ENCODE peak calls at places on chromosomes 4 and X, in four cellular contexts. V is testis, Y is stomach, K is SK-N-SH. D is an unnamed sample.

GRCh38 chr4:108119199-108119800 is 49.4 kb downstream of the LEF1 start:
- DNase-seq in K (no peak), V (no peak), Y (no peak), D (no peak)

GRCh38 chr4:3524920-3525319 is 7.3 kb downstream of the LRPAP1 start:
- DNase-seq in Y (no peak), V (peak; percentile 33), K (no peak), D (no peak)

GRCh38 chrX:47093248-47093647 is 15.0 kb downstream of the RGN start:
- DNase-seq in K (peak; percentile 26), V (no peak), Y (no peak), D (no peak)

GRCh38 chr4:86055898-86056297 is 304.0 kb downstream of the MAPK10 start:
- DNase-seq in Y (no peak), V (no peak), K (no peak), D (no peak)

GRCh38 chr4:92257931-92258857 is 45.6 kb upstream of the GRID2 start:
- DNase-seq in Y (no peak), V (no peak), K (no peak), D (no peak)

GRCh38 chrX:65720580-65720979 is 53.1 kb downstream of the MSN start:
- DNase-seq in V (no peak), Y (no peak), K (no peak), D (no peak)

GRCh38 chr4:2135083-2135482 is 76.0 kb downstream of the NAT8L start:
- DNase-seq in K (peak; percentile 49), Y (no peak), V (no peak), D (no peak)

GRCh38 chrX:7941390-7942042 is 14.3 kb upstream of the PNPLA4 start:
- DNase-seq in V (peak; percentile 16), Y (no peak), K (no peak), D (no peak)

GRCh38 chr4:68324509-68325262 is 25.2 kb downstream of the YTHDC1 start:
- DNase-seq in K (no peak), Y (no peak), V (no peak), D (no peak)

GRCh38 chrX:46251755-46252154 is 293.5 kb downstream of the ZNF674 start:
- DNase-seq in K (no peak), V (no peak), Y (no peak), D (no peak)

GRCh38 chr4:32440391-32440790 is 1720.2 kb downstream of the PCDH7 start:
- DNase-seq in Y (no peak), K (no peak), V (no peak), D (no peak)

GRCh38 chr4:174401471-174402130 is 117.9 kb downstream of the CEP44 start:
- DNase-seq in K (no peak), Y (no peak), V (no peak), D (no peak)

GRCh38 chr4:27463816-27464215 is 603.2 kb downstream of the STIM2 start:
- DNase-seq in V (no peak), Y (no peak), K (no peak), D (no peak)

GRCh38 chr4:152094851-152095700 is 334.3 kb upstream of the GATB start:
- DNase-seq in K (no peak), V (no peak), Y (no peak), D (no peak)

GRCh38 chr4:23938796-23939195 is 48.9 kb upstream of the PPARGC1A start:
- DNase-seq in Y (no peak), K (no peak), V (no peak), D (no peak)
- H3K4me1 ChIP-seq in Y (peaks cover 20% of the 10 kb centered on the region), K (no peaks in the 10 kb centered on the region), V (no peaks in the 10 kb centered on the region), D (peaks cover 9% of the 10 kb centered on the region)

GRCh38 chr4:139840773-139841172 is 175.2 kb downstream of the MGST2 start:
- DNase-seq in V (no peak), Y (no peak), K (no peak), D (no peak)

GRCh38 chr4:139839664-139840063 is 174.0 kb downstream of the MGST2 start:
- DNase-seq in V (no peak), K (peak; percentile 58), Y (no peak), D (no peak)

GRCh38 chr4:139843643-139844042 is 178.0 kb downstream of the MGST2 start:
- DNase-seq in K (no peak), V (no peak), Y (no peak), D (no peak)

GRCh38 chr4:139844057-139844456 is 178.4 kb downstream of the MGST2 start:
- DNase-seq in K (no peak), Y (no peak), V (no peak), D (no peak)

GRCh38 chr4:139841464-139842195 is 176.0 kb downstream of the MGST2 start:
- DNase-seq in Y (no peak), K (no peak), V (no peak), D (peak; percentile 87)
- H3K4me1 ChIP-seq in Y (peaks cover 16% of the 10 kb centered on the region), K (peaks cover 1% of the 10 kb centered on the region), V (no peaks in the 10 kb centered on the region), D (peaks cover 4% of the 10 kb centered on the region)

GRCh38 chr4:100716416-100716815 is 198.6 kb upstream of the EMCN start:
- DNase-seq in Y (no peak), V (no peak), K (no peak), D (no peak)
- H3K4me1 ChIP-seq in Y (no peaks in the 10 kb centered on the region), V (no peaks in the 10 kb centered on the region), K (no peaks in the 10 kb centered on the region), D (no peaks in the 10 kb centered on the region)

DNA sequence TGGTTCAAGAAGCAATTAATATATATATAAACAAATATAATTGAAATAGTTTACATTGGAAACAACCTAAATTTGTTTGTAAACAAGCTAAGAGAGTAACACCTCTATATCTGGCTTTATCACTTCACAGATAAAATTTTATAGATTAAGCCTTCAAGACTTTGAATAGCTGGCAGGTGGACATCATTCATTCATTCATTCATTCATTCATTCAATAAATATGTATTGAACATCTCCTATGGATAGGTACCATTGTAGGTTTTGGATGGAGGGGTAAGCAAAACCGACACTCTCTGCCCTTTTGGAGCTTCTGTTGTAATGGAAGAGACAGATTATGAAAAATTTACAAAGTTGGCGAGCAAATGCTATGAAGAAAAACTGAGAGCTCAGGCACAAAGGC is 35.2 kb downstream of the GUCY1A1 start:
- DNase-seq in K (no peak), V (no peak), Y (no peak), D (no peak)
- H3K4me1 ChIP-seq in K (no peaks in the 10 kb centered on the region), V (peaks cover 6% of the 10 kb centered on the region), Y (no peaks in the 10 kb centered on the region), D (no peaks in the 10 kb centered on the region)

D was measured in right lobe of liver.